ENCODE peak calls at places on chromosomes 12 and 14, in eight cellular contexts. O is kidney, A is GM13976, V is epithelial cell of esophagus, E is cardiac fibroblast, X is PC-9, Q is astrocyte, Z is GM12865. L is an unnamed sample.

GRCh38 chr14:24136684-24137528 is 912 bp downstream of the PSME1 start:
- DNase-seq in Q (no peak), V (no peak), A (no peak), E (no peak), X (no peak), O (no peak), Z (peak; percentile 31), L (no peak)

GRCh38 chr12:48105867-48106563 is at the start of gene SENP1:
- DNase-seq in Z (peak; percentile 96), A (peak; percentile 87), X (peak; percentile 61), V (peak; percentile 83), O (peak; percentile 96), Q (peak; percentile 79), E (peak; percentile 91), L (peak; percentile 78)

GRCh38 chr14:35480119-35480769 is 53.7 kb upstream of the INSM2 start:
- DNase-seq in Q (peak; percentile 22), A (peak; percentile 17), O (no peak), X (no peak), Z (peak; percentile 73), V (peak; percentile 38), E (peak; percentile 66), L (no peak)

GRCh38 chr12:127284870-127285431 is 982.0 kb upstream of the TMEM132C start:
- DNase-seq in Z (peak; percentile 22), O (no peak), X (no peak), E (peak; percentile 100), V (peak; percentile 91), A (no peak), Q (peak; percentile 86), L (no peak)

GRCh38 chr12:63889721-63890509 is 45.4 kb downstream of the SRGAP1 start:
- DNase-seq in Z (no peak), X (no peak), V (no peak), E (peak; percentile 58), O (no peak), Q (no peak), A (no peak), L (no peak)

GRCh38 chr14:79605863-79606262 is 605.4 kb downstream of the DIO2 start:
- DNase-seq in Z (no peak), O (no peak), Q (peak; percentile 25), E (no peak), V (no peak), A (no peak), X (no peak), L (no peak)

GRCh38 chr12:55724226-55724939 is 4.2 kb downstream of the RDH5 start:
- DNase-seq in O (peak; percentile 86), E (peak; percentile 77), X (peak; percentile 34), Z (peak; percentile 77), V (peak; percentile 77), Q (peak; percentile 38), A (peak; percentile 78), L (peak; percentile 59)

GRCh38 chr14:36973806-36974442 is 198.5 kb downstream of the SLC25A21 start:
- DNase-seq in X (peak; percentile 75), A (no peak), E (peak; percentile 80), Z (no peak), O (no peak), V (peak; percentile 92), Q (peak; percentile 74), L (no peak)

GRCh38 chr12:6235499-6235898 is 35.3 kb downstream of the CD9 start:
- DNase-seq in Z (no peak), X (peak; percentile 83), E (no peak), O (peak; percentile 66), V (no peak), A (no peak), Q (no peak), L (no peak)

GRCh38 chr12:104212516-104212915 is 3.1 kb upstream of the TXNRD1 start:
- DNase-seq in X (no peak), V (no peak), E (no peak), Q (no peak), Z (no peak), O (no peak), A (no peak), L (no peak)

GRCh38 chr14:32710351-32711102 is 228.2 kb upstream of the NPAS3 start:
- DNase-seq in O (no peak), Z (no peak), A (no peak), Q (peak; percentile 54), X (no peak), E (peak; percentile 76), V (peak; percentile 22), L (no peak)

GRCh38 chr14:102111101-102111500 is 24.3 kb upstream of the HSP90AA1 start:
- DNase-seq in Z (no peak), X (no peak), V (no peak), O (peak; percentile 15), E (no peak), Q (no peak), A (no peak), L (no peak)

GRCh38 chr14:65461730-65462129 is 49.2 kb downstream of the FUT8 start:
- DNase-seq in O (no peak), Z (peak; percentile 56), Q (no peak), X (no peak), E (no peak), A (no peak), V (no peak), L (no peak)

GRCh38 chr12:57549909-57550627 is at the start of gene KIF5A:
- DNase-seq in X (no peak), O (peak; percentile 77), Q (no peak), V (no peak), Z (peak; percentile 29), A (peak; percentile 85), E (no peak), L (peak; percentile 57)
- TF ChIP-seq CTCF in X (no peak), O (no peak), Q (no peak), V (no peak), Z (no peak), A (no peak), E (no peak), L (no peak)

GRCh38 chr14:56715938-56716337 is 94.3 kb downstream of the OTX2 start:
- DNase-seq in Z (no peak), Q (no peak), O (no peak), V (no peak), A (no peak), X (no peak), E (no peak), L (no peak)
- TF ChIP-seq CTCF in Z (no peak), Q (no peak), O (no peak), V (no peak), A (no peak), X (no peak), E (no peak), L (no peak)

GRCh38 chr12:22712083-22712482 is 87.1 kb downstream of the ETNK1 start:
- DNase-seq in V (no peak), A (no peak), O (no peak), Q (no peak), X (no peak), E (no peak), Z (no peak), L (no peak)

GRCh38 chr12:22715254-22715653 is 90.3 kb downstream of the ETNK1 start:
- DNase-seq in X (no peak), Q (no peak), Z (no peak), V (no peak), O (no peak), A (no peak), E (no peak), L (no peak)

GRCh38 chr12:22709292-22709691 is 84.3 kb downstream of the ETNK1 start:
- DNase-seq in Z (peak; percentile 46), X (no peak), V (peak; percentile 33), A (peak; percentile 57), E (peak; percentile 51), O (no peak), Q (no peak), L (no peak)
- TF ChIP-seq CTCF in Z (peak; percentile 42), X (peak; percentile 60), V (peak; percentile 34), A (peak; percentile 12), E (peak; percentile 35), O (peak; percentile 36), Q (peak; percentile 50), L (peak; percentile 75)

GRCh38 chr14:92106095-92106937 is at the start of gene ATXN3:
- DNase-seq in V (peak; percentile 99), Q (peak; percentile 98), Z (peak; percentile 99), O (peak; percentile 100), X (peak; percentile 86), E (peak; percentile 99), A (peak; percentile 98), L (peak; percentile 85)
- TF ChIP-seq CTCF in V (peak; percentile 83), Q (peak; percentile 74), Z (peak; percentile 88), O (peak; percentile 62), X (no peak), E (peak; percentile 79), A (peak; percentile 74), L (peak; percentile 75)

GRCh38 chr12:68911197-68911718 is 21.7 kb downstream of the CPM start:
- DNase-seq in Z (no peak), V (no peak), X (no peak), E (no peak), Q (no peak), O (no peak), A (no peak), L (no peak)

GRCh38 chr12:68915055-68915454 is 17.9 kb downstream of the CPM start:
- DNase-seq in O (no peak), E (peak; percentile 98), Q (peak; percentile 97), V (peak; percentile 35), A (no peak), Z (no peak), X (no peak), L (no peak)

GRCh38 chr12:68913682-68914081 is 19.3 kb downstream of the CPM start:
- DNase-seq in Z (no peak), Q (peak; percentile 50), O (no peak), X (no peak), E (peak; percentile 67), V (no peak), A (no peak), L (no peak)

GRCh38 chr12:68910128-68910527 is 22.8 kb downstream of the CPM start:
- DNase-seq in V (peak; percentile 67), Z (no peak), X (peak; percentile 42), Q (peak; percentile 20), E (peak; percentile 72), O (no peak), A (no peak), L (no peak)

GRCh38 chr12:68912916-68913315 is 20.1 kb downstream of the CPM start:
- DNase-seq in X (no peak), E (no peak), O (no peak), A (no peak), Q (no peak), Z (no peak), V (no peak), L (no peak)
- TF ChIP-seq CTCF in X (no peak), E (no peak), O (no peak), A (no peak), Q (no peak), Z (no peak), V (no peak), L (no peak)

DNA sequence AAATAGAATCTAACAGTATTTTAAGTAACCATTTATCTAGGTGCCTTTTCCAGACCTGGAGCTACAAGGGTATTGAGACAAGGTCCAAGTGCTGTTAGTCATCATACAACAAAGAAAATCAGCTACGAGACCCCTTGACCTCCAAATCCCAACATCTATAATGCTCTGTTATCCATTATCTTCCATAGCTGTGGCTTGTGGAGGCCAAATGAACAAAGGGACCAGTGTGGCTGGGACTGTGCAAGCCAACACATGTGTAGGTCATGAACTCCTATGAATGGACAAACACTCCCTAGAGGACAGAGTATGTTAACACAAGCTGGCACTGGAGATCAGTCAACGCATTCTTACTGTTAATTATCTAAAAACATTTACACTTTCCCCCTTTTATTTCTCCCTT is 374.5 kb downstream of the EMP1 start:
- DNase-seq in O (no peak), E (no peak), A (no peak), V (no peak), Q (no peak), Z (no peak), X (no peak), L (no peak)
- TF ChIP-seq CTCF in O (no peak), E (no peak), A (no peak), V (no peak), Q (no peak), Z (no peak), X (no peak), L (peak; percentile 19)